ENCODE peak calls at places on chromosomes 12 and 14, in six cellular contexts. G, F, D, C, Y and Q are unnamed samples.

GRCh38 chr12:3173008-3173553 is 95.9 kb downstream of the TSPAN9 start:
- DNase-seq in G (no peak), F (no peak), D (no peak), C (peak), Y (no peak), Q (no peak)

GRCh38 chr14:52792097-52792415 is 649 bp upstream of the GNPNAT1 start:
- DNase-seq in G (no peak), F (no peak), D (no peak), C (no peak), Y (no peak), Q (no peak)

GRCh38 chr12:69354561-69355187 is 4.9 kb upstream of the YEATS4 start:
- DNase-seq in G (no peak), F (no peak), D (peak), C (no peak), Y (no peak), Q (no peak)

GRCh38 chr12:18827913-18828312 is 90.0 kb downstream of the CAPZA3 start:
- DNase-seq in G (no peak), F (no peak), D (no peak), C (no peak), Y (no peak), Q (no peak)

GRCh38 chr14:54105898-54106297 is 149.3 kb upstream of the BMP4 start:
- DNase-seq in G (no peak), F (no peak), D (no peak), C (no peak), Y (no peak), Q (no peak)

GRCh38 chr14:85416771-85417170 is 113.2 kb upstream of the FLRT2 start:
- DNase-seq in G (no peak), F (no peak), D (no peak), C (no peak), Y (no peak), Q (no peak)

GRCh38 chr12:4178424-4179184 is 95.0 kb upstream of the CCND2 start:
- DNase-seq in G (no peak), F (no peak), D (no peak), C (no peak), Y (no peak), Q (no peak)

GRCh38 chr12:49133014-49133413 is 1.8 kb upstream of the TUBA1B start:
- DNase-seq in G (no peak), F (no peak), D (peak), C (no peak), Y (no peak), Q (no peak)

GRCh38 chr12:80187660-80188090 is 88.3 kb downstream of the OTOGL start:
- DNase-seq in G (no peak), F (no peak), D (peak), C (no peak), Y (no peak), Q (no peak)

GRCh38 chr12:98741229-98741614 is 96.1 kb downstream of the APAF1 start:
- DNase-seq in G (no peak), F (no peak), D (no peak), C (no peak), Y (no peak), Q (no peak)

GRCh38 chr12:28535216-28535615 is 345.0 kb downstream of the CCDC91 start:
- DNase-seq in G (no peak), F (no peak), D (peak), C (no peak), Y (no peak), Q (no peak)

GRCh38 chr14:42854061-42854460 is 1247.4 kb downstream of the LRFN5 start:
- DNase-seq in G (no peak), F (no peak), D (no peak), C (no peak), Y (no peak), Q (no peak)

GRCh38 chr14:80560800-80561199 is 349.5 kb upstream of the DIO2 start:
- DNase-seq in G (no peak), F (no peak), D (no peak), C (no peak), Y (no peak), Q (no peak)

GRCh38 chr14:87547536-87547935 is 445.4 kb downstream of the GALC start:
- DNase-seq in G (no peak), F (no peak), D (no peak), C (no peak), Y (no peak), Q (no peak)

GRCh38 chr12:51217133-51217967 is 512 bp downstream of the POU6F1 start:
- DNase-seq in G (peak), F (peak), D (peak), C (peak), Y (peak), Q (peak)

GRCh38 chr12:43964966-43965365 is 129.1 kb downstream of the TMEM117 start:
- DNase-seq in G (no peak), F (no peak), D (no peak), C (no peak), Y (no peak), Q (no peak)

GRCh38 chr12:80941916-80942315 is 4.2 kb upstream of the LIN7A start:
- DNase-seq in G (no peak), F (no peak), D (no peak), C (no peak), Y (no peak), Q (no peak)

GRCh38 chr14:89493877-89494634 is 77.0 kb upstream of the FOXN3 start:
- DNase-seq in G (no peak), F (no peak), D (no peak), C (no peak), Y (no peak), Q (peak)
- H3K4me3 ChIP-seq in G (no peak), F (no peak), D (no peak), C (no peak), Y (no peak), Q (no peak)

GRCh38 chr14:38207830-38208815 is at the start of gene SSTR1:
- DNase-seq in G (no peak), F (peak), D (no peak), C (no peak), Y (no peak), Q (no peak)

GRCh38 chr14:38210168-38210567 is 2.5 kb downstream of the SSTR1 start:
- DNase-seq in G (no peak), F (peak), D (no peak), C (no peak), Y (no peak), Q (no peak)

GRCh38 chr14:38208825-38209562 is 1.3 kb downstream of the SSTR1 start:
- DNase-seq in G (no peak), F (peak), D (no peak), C (peak), Y (no peak), Q (no peak)

GRCh38 chr14:38210587-38211257 is 3.0 kb downstream of the SSTR1 start:
- DNase-seq in G (no peak), F (peak), D (no peak), C (no peak), Y (no peak), Q (no peak)

GRCh38 chr14:38209572-38210159 is 2.0 kb downstream of the SSTR1 start:
- DNase-seq in G (no peak), F (peak), D (no peak), C (no peak), Y (no peak), Q (no peak)
- H3K4me3 ChIP-seq in G (no peak), F (peak), D (no peak), C (peak), Y (no peak), Q (no peak)

DNA sequence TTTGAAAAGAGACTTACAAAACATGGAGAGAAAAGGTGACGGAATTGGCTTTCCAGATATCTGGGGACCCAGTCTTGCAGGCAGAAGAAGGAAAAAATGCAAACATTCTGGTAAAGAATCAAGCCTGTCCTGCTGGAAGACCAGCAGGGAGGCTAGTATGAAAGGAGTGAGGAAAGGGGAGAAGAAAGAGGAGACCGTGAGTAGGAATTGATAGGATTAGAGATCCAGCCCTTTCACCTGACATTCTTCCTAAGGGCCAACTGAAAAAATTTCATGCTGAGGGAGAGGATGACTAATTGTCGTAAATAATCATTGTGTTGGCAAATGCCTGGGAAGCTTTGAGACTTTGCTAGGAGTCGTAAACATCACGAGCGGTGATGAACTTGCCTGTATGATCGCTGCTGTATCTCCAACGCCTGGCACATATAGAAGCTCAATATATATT is 12.1 kb downstream of the BHLHE41 start:
- DNase-seq in G (no peak), F (no peak), D (peak), C (no peak), Y (no peak), Q (no peak)
- H3K4me3 ChIP-seq in G (no peak), F (no peak), D (no peak), C (no peak), Y (no peak), Q (no peak)

DNA sequence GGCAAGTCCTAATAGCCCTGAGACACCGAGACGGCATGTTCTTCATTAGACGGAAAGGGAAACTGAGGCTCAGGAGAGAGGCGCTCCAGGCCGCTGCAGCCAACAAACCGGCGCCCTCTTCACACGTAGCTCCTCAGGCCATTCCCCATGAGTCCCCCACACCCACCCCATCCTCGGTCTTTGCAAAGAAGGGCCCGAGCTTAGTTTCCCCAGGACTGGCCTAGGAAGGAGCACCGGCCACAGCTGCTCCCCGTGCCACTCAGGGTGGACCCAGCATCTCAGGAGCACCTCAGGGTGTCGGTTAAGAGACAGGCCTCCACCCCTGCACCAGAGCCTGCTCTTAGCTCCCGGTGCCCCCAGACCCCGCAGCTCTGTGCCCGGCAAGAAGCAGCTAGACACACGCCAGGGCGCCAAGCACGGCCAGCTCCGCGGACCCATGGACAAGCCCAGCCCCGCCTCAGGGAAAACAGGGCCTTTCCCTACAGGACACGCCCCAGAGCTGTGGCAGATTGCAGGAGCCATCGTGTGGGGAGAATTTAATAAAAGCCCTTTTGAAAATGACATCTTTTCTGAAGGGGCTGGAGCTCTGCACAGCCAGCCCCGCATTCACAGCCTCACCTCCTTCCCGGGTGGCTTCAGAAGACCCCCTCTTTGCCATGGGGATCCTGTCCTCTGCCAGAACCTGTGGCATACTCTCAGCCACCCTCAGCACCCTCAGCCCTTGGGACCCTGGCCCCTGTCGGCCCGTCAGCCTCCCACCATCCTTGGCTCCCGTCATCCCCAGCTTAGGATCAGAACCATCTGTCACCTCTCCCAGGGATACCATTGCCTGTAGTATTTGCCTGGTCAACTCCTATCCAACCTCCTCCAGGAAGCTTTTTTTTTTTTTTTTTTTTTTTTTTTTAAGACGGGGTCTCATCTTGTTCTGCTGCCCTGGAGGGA is 59.7 kb downstream of the LGMN start:
- DNase-seq in G (no peak), F (no peak), D (no peak), C (peak), Y (no peak), Q (no peak)
- H3K4me3 ChIP-seq in G (no peak), F (peak), D (no peak), C (no peak), Y (no peak), Q (no peak)

GRCh38 chr12:32135967-32136366 is 29.3 kb downstream of the BICD1 start:
- DNase-seq in G (no peak), F (no peak), D (no peak), C (no peak), Y (no peak), Q (no peak)

GRCh38 chr12:32139064-32139421 is 32.4 kb downstream of the BICD1 start:
- DNase-seq in G (no peak), F (no peak), D (peak), C (no peak), Y (peak), Q (peak)

GRCh38 chr12:32136404-32136803 is 29.8 kb downstream of the BICD1 start:
- DNase-seq in G (no peak), F (no peak), D (no peak), C (no peak), Y (no peak), Q (no peak)

GRCh38 chr12:32131666-32132065 is 25.0 kb downstream of the BICD1 start:
- DNase-seq in G (no peak), F (no peak), D (no peak), C (no peak), Y (no peak), Q (no peak)

GRCh38 chr12:32134144-32134888 is 27.7 kb downstream of the BICD1 start:
- DNase-seq in G (no peak), F (no peak), D (no peak), C (no peak), Y (peak), Q (peak)
- H3K4me3 ChIP-seq in G (no peak), F (no peak), D (no peak), C (no peak), Y (no peak), Q (no peak)